ENCODE peak calls at places on chromosome 11, in four cellular contexts. L is HepG2, K is GM12878, O is H1. A is an unnamed sample.

GRCh38 chr11:74634537-74634936 is 42.2 kb downstream of the POLD3 start:
- DNase-seq in L (peak), K (no peak), O (no peak), A (peak)

GRCh38 chr11:2816941-2817421 is 68.6 kb downstream of the CDKN1C start:
- DNase-seq in L (no peak), K (no peak), O (no peak), A (no peak)

GRCh38 chr11:12769834-12770345 is 95.7 kb downstream of the TEAD1 start:
- DNase-seq in L (no peak), K (no peak), O (no peak), A (no peak)

GRCh38 chr11:45290586-45290985 is 4.4 kb upstream of the SYT13 start:
- DNase-seq in L (no peak), K (no peak), O (no peak), A (no peak)

GRCh38 chr11:118911113-118911879 is 14.4 kb downstream of the BCL9L start:
- DNase-seq in L (peak), K (no peak), O (no peak), A (peak)

GRCh38 chr11:76614471-76615183 is 55.9 kb downstream of the LRRC32 start:
- DNase-seq in L (no peak), K (no peak), O (no peak), A (no peak)

GRCh38 chr11:130580372-130580771 is 131.9 kb downstream of the ADAMTS15 start:
- DNase-seq in L (no peak), K (no peak), O (no peak), A (no peak)

GRCh38 chr11:102592634-102593581 is 32.2 kb downstream of the MMP20 start:
- DNase-seq in L (peak), K (no peak), O (no peak), A (peak)

GRCh38 chr11:45391168-45391850 is 105.2 kb upstream of the SYT13 start:
- DNase-seq in L (peak), K (no peak), O (no peak), A (no peak)

GRCh38 chr11:110711448-110711775 is 825 bp downstream of the ARHGAP20 start:
- DNase-seq in L (no peak), K (no peak), O (no peak), A (no peak)

GRCh38 chr11:132770802-132771545 is 761.3 kb downstream of the OPCML start:
- DNase-seq in L (no peak), K (no peak), O (no peak), A (no peak)

GRCh38 chr11:102798012-102798746 is at the start of gene MMP1:
- DNase-seq in L (no peak), K (no peak), O (no peak), A (no peak)

GRCh38 chr11:70090989-70091388 is 12.9 kb downstream of the ANO1 start:
- DNase-seq in L (no peak), K (no peak), O (no peak), A (no peak)

GRCh38 chr11:3156282-3156660 is 8.8 kb downstream of the OSBPL5 start:
- DNase-seq in L (no peak), K (no peak), O (no peak), A (no peak)

GRCh38 chr11:15223318-15223717 is 108.6 kb downstream of the INSC start:
- DNase-seq in L (no peak), K (no peak), O (no peak), A (no peak)

GRCh38 chr11:76745561-76746207 is 37.5 kb upstream of the TSKU start:
- DNase-seq in L (no peak), K (no peak), O (no peak), A (peak)

GRCh38 chr11:86047275-86047991 is 21.5 kb downstream of the PICALM start:
- DNase-seq in L (no peak), K (no peak), O (no peak), A (no peak)

GRCh38 chr11:114060402-114061052 is 1.0 kb downstream of the ZBTB16 start:
- DNase-seq in L (no peak), K (no peak), O (peak), A (no peak)
- TF ChIP-seq EZH2 in L (no peak), K (no peak), O (peak), A (peak)

GRCh38 chr11:116930586-116930985 is 93.2 kb upstream of the APOA1 start:
- DNase-seq in L (no peak), K (no peak), O (no peak), A (no peak)

GRCh38 chr11:116930177-116930576 is 92.8 kb upstream of the APOA1 start:
- DNase-seq in L (peak), K (no peak), O (no peak), A (no peak)

GRCh38 chr11:116932182-116932581 is 94.8 kb upstream of the APOA1 start:
- DNase-seq in L (no peak), K (no peak), O (no peak), A (no peak)

GRCh38 chr11:116929393-116930090 is 92.1 kb upstream of the APOA1 start:
- DNase-seq in L (peak), K (no peak), O (no peak), A (no peak)

DNA sequence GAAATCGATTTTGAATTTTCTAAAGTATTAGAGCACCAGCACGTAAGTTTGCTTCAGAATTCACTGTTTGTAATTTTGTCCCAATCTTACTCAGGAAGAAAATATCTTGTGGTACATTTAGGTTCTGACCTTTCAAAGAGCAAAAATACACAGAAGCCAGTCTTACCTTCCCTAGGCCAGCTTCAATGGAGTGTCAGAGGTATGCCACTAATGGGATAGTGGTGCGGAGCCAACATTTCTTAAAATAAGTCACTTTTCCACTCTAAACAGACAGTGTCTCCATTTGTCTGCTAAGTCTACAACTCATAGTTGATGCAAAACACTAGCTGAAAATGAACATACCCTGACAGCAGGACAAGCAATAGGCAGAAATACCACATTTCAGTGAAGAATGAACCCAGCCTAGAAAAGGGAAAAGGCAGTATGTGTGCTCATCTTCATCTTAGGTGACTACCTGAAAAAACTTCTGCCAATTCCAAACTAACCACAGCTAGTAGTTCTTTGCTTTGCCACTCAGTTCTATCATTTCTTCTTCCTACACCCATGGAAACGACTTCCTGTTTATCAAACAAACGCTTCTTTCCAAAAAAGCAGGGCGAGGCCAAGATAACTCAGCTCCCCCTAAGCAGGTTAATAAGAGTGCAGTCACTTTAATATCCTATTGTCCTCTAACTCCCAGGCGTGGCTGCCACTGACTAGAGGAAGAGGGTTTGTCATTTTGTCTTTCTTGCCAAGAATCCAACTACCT is 94.0 kb upstream of the APOA1 start:
- DNase-seq in L (no peak), K (no peak), O (no peak), A (no peak)
- TF ChIP-seq MAX in L (no peak), K (no peak), O (no peak), A (no peak)

DNA sequence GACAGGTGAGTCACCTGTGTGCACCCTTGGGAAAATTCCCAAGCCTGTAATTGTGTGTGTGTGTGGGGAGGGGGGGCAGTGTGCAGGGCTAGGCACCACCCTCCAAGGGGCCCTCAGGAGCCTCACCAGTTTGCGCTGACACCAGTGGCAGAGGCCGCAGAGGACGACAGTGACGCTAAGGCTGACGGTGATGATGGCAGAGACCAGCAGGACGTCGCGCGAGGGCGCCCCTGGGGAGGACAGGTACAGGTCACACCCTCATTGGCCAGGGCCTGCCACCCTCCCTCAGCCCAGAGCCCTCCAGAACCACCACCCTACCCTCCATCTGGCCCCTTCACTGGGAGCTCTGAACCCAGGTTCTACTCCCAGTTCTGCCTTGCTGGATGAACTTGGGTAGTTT is 24.9 kb downstream of the SYT7 start:
- DNase-seq in L (no peak), K (no peak), O (no peak), A (no peak)
- TF ChIP-seq EZH2 in L (no peak), K (no peak), O (no peak), A (no peak)

GRCh38 chr11:94884322-94884721 is 89.0 kb downstream of the CWC15 start:
- DNase-seq in L (no peak), K (no peak), O (no peak), A (no peak)

GRCh38 chr11:94885581-94885980 is 87.8 kb downstream of the CWC15 start:
- DNase-seq in L (no peak), K (no peak), O (no peak), A (no peak)

GRCh38 chr11:94885133-94885532 is 88.2 kb downstream of the CWC15 start:
- DNase-seq in L (no peak), K (peak), O (no peak), A (no peak)

GRCh38 chr11:94883878-94884277 is 89.5 kb downstream of the CWC15 start:
- DNase-seq in L (no peak), K (no peak), O (no peak), A (no peak)

GRCh38 chr11:94882931-94883330 is 90.4 kb downstream of the CWC15 start:
- DNase-seq in L (no peak), K (no peak), O (no peak), A (no peak)
- TF ChIP-seq MAX in L (no peak), K (no peak), O (no peak), A (no peak)

GRCh38 chr11:16603890-16604783 is 134.3 kb upstream of the C11orf58 start:
- DNase-seq in L (no peak), K (no peak), O (peak), A (peak)

GRCh38 chr11:16605440-16605970 is 132.9 kb upstream of the C11orf58 start:
- DNase-seq in L (no peak), K (no peak), O (no peak), A (peak)

GRCh38 chr11:16603245-16603644 is 135.2 kb upstream of the C11orf58 start:
- DNase-seq in L (no peak), K (no peak), O (no peak), A (peak)

GRCh38 chr11:16605971-16606783 is 132.3 kb upstream of the C11orf58 start:
- DNase-seq in L (peak), K (peak), O (peak), A (peak)

DNA sequence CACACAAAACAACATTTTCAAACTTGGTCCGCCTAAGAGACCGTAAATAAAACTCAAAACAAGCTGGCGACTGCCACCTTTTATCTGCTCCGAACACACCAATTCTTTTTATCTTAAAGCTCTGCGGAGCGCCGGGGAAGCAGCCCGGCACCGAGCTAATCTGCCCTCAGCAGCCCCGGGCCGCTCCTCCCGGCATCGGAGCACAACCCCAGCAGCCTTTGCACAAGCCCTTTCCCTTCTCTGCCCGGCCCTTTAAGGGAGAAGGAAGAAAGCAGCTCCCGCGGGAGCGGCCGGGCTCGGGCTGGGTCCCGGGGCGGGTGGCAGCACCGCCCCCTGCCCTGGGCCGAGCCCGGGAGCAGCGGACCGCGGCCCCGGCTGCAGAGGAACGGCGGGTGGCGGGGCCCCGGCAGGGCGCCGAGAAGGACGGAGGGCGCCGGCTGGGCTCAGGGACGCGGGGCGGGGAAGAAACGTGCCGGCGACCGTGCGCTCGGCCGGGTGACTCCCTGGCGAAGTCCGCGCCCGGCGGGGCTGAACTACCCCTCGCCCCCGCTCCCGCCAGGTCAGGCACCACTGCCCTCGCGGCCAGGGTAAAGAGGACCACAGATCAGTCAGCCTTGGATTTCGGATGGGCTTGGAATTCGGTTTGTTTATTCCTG is 133.5 kb upstream of the C11orf58 start:
- DNase-seq in L (no peak), K (no peak), O (peak), A (peak)
- TF ChIP-seq EZH2 in L (no peak), K (no peak), O (peak), A (no peak)

GRCh38 chr11:47847892-47848635 is at the start of gene NUP160:
- DNase-seq in L (peak), K (no peak), O (peak), A (peak)
- TF ChIP-seq MAX in L (peak), K (no peak), O (peak), A (peak)